ENCODE peak calls at places on chromosomes 7 and 10, in five cellular contexts. W is adrenal gland; F is CD4-positive, CD25-positive, alpha-beta regulatory T cell; E is foreskin fibroblast; G is GM12865. C is an unnamed sample.

GRCh38 chr10:89915021-89915420 is 213.6 kb downstream of the KIF20B start:
- DNase-seq in G (no peak), E (no peak), F (no peak), W (no peak), C (no peak)

GRCh38 chr7:106634958-106635357 is 26.0 kb downstream of the CCDC71L start:
- DNase-seq in G (no peak), W (no peak), F (no peak), E (no peak), C (no peak)

GRCh38 chr7:42869131-42870020 is 42.5 kb downstream of the C7orf25 start:
- DNase-seq in W (no peak), G (peak), F (peak), E (peak), C (no peak)

GRCh38 chr7:118657391-118658005 is 433.0 kb downstream of the ANKRD7 start:
- DNase-seq in F (no peak), E (no peak), W (no peak), G (peak), C (no peak)

GRCh38 chr7:144641389-144642044 is 194.3 kb downstream of the TPK1 start:
- DNase-seq in F (no peak), E (no peak), G (no peak), W (no peak), C (no peak)

GRCh38 chr10:73780301-73780700 is 1.5 kb upstream of the CHCHD1 start:
- DNase-seq in F (no peak), W (no peak), G (no peak), E (no peak), C (no peak)

GRCh38 chr7:98733036-98733435 is 116.0 kb downstream of the NPTX2 start:
- DNase-seq in G (peak), E (peak), W (peak), F (peak), C (no peak)

GRCh38 chr10:42961156-42961589 is 115.7 kb upstream of the RET start:
- DNase-seq in E (peak), F (no peak), W (no peak), G (no peak), C (no peak)

GRCh38 chr7:130893441-130893894 is 159.5 kb upstream of the KLF14 start:
- DNase-seq in W (no peak), E (peak), G (no peak), F (no peak), C (no peak)

GRCh38 chr10:96450514-96451207 is 63.1 kb downstream of the TLL2 start:
- DNase-seq in F (no peak), G (no peak), W (no peak), E (no peak), C (no peak)
- H3K4me3 ChIP-seq in F (no peak), G (no peak), W (no peak), E (no peak), C (no peak)

GRCh38 chr7:155377071-155377836 is 79.6 kb downstream of the INSIG1 start:
- DNase-seq in G (no peak), W (no peak), E (no peak), F (no peak), C (no peak)

GRCh38 chr7:155378580-155378934 is 79.4 kb upstream of the EN2 start:
- DNase-seq in G (no peak), E (no peak), W (no peak), F (no peak), C (no peak)

GRCh38 chr7:155378959-155379871 is 78.7 kb upstream of the EN2 start:
- DNase-seq in F (no peak), E (no peak), W (no peak), G (no peak), C (no peak)

GRCh38 chr7:155380221-155380861 is 77.6 kb upstream of the EN2 start:
- DNase-seq in E (peak), F (peak), W (peak), G (peak), C (peak)

GRCh38 chr7:155377837-155378579 is 79.9 kb upstream of the EN2 start:
- DNase-seq in E (peak), F (no peak), G (no peak), W (no peak), C (no peak)
- H3K4me3 ChIP-seq in E (no peak), F (no peak), G (no peak), W (peak), C (no peak)

GRCh38 chr7:128728608-128729007 is 10.6 kb upstream of the CALU start:
- DNase-seq in W (no peak), E (peak), F (no peak), G (no peak), C (no peak)
- H3K4me3 ChIP-seq in W (no peak), E (no peak), F (no peak), G (no peak), C (no peak)

GRCh38 chr10:7667262-7668141 is 736 bp upstream of the ITIH5 start:
- DNase-seq in W (no peak), G (no peak), F (no peak), E (no peak), C (no peak)
- H3K4me3 ChIP-seq in W (peak), G (no peak), F (no peak), E (no peak), C (no peak)

DNA sequence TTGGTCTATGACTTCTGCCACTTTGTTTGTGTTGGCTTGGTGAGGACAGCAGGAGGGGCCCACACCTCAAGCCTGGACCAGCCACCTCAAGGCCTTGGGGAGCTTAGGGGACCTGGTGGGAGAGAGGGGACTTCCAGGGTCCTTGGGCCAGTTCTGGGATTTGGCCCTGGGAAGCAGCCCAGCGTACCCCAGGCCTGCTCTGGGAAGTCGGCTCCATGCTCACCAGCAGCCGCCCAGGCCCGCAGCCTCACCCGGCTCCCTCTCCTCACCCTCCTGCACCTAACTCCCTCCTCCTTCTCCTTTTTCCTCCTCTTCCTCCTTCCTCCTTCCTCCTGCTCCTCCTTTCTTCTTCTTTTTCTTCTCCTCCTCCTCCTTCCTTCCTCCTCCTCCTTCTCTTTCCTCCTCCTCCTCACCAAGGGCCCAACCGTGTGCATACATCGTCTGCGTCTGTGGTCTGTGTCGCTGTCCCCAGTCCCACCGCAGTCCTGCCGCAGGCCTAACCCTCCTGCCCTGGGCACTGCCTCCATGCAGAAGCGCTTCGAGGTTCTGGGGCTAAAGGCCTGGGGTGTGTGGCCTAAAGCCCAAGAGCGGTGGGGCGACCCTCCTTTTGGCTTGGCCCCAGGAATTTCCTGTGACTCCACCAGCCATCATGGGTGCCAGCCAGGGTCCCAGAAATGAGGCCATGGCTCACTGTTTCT is 5.3 kb downstream of the EN2 start:
- DNase-seq in F (no peak), W (no peak), G (no peak), E (no peak), C (no peak)
- H3K4me3 ChIP-seq in F (no peak), W (no peak), G (no peak), E (no peak), C (no peak)

DNA sequence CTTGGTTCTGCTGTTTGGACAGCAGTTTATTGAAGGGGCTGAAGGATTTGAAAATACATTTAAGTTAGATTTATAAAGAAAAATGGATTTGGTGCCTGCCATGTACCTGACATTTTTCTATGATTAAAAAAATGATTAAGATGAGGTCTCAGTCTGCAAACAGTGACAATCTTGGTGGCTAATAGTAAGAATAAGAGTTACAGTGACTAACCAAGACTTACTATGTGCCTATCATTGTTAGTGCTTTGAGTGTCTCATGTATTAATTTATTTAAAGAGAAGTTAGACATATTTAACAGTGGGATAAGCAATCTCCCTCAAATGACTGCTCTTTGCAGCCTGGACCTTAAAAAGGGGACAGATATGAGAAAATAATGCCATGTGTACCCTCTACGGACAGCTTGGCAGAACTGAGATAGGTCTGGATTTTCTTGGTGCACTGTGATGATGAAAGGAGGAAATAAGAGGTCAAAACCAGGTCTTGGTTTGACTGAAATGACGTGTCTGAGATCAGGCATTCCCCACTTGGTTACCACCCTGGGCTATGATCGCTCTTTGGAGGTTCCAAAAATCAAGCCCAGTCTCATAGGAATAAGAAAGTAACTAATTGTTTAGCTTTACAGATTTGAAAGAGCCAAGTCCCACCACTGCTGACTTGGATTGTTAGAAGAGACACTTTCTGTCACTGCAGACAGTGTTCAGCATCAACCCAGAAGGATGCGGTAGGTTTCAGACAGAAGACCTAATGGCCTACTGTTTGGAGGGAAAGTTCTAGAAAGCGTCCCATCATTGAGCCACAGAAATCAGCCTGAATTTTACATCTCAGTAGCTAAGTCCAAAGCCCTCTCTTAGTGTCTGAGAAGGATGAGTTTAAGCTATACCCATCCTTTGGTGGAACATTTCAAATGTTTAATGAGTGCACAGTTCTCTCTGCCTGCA is 2.1 kb downstream of the CASP7 start:
- DNase-seq in E (no peak), G (peak), F (peak), W (no peak), C (peak)
- H3K4me3 ChIP-seq in E (peak), G (peak), F (peak), W (no peak), C (no peak)

DNA sequence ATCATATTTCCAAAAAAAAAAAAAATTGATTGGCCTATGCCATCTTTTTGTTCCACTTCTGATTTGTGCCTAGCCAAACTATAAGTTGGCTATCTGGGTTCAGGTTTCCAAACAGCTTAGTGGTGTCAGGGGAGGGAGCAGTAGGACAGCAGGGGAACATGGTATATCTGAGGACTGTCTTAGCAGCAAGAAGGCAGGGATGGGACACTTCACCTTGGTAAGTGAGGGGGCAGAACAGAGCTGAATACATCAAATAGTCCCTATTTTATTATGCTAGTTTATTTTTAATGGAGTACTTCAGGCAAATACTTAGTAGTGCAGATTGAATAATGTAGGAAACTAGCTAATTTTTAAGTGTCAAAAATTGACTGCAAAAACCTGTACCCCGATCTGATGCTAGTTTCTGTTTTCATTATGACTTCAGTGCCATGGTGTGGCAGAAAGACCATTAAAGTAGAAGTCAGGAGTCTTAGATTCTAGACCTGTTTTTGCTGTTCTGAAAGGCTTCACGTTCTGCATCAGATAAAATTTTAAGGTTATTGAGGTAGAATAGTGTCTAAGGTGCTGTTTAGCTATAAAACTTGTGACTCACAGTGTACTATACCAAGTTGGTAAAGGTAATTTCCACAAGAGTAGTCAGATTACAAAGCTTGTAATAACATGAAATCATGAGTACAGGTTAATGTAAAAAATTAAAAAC is 38.4 kb downstream of the ZNRF2 start:
- DNase-seq in W (no peak), E (no peak), G (peak), F (peak), C (peak)
- H3K4me3 ChIP-seq in W (no peak), E (no peak), G (peak), F (peak), C (peak)

C was measured in CD4-positive, alpha-beta memory T cell.